ENCODE peak calls at places on chromosomes 2 and 18, in eight cellular contexts. L, Z, H, M, C, Y, F and G are unnamed samples.

GRCh38 chr18:410103-410502 is 90.4 kb downstream of the COLEC12 start:
- ATAC-seq in F (no peak), Y (no peak), M (no peak), Z (no peak), L (no peak), C (no peak), H (no peak), G (no peak)

GRCh38 chr18:48897531-48897930 is 53.2 kb downstream of the SMAD7 start:
- ATAC-seq in H (no peak), M (peak; percentile 7), Z (no peak), Y (no peak), C (peak; percentile 35), F (no peak), L (no peak), G (no peak)

GRCh38 chr18:23816740-23817139 is 127.5 kb downstream of the LAMA3 start:
- ATAC-seq in F (no peak), M (peak; percentile 49), C (no peak), Y (no peak), L (no peak), Z (no peak), H (peak; percentile 85), G (no peak)

GRCh38 chr2:108417254-108417653 is 31.8 kb upstream of the GCC2 start:
- ATAC-seq in Y (peak; percentile 98), M (peak; percentile 49), H (no peak), C (peak; percentile 82), F (peak; percentile 90), Z (peak; percentile 100), L (peak; percentile 72), G (no peak)

GRCh38 chr2:10058251-10059015 is 15.1 kb downstream of the KLF11 start:
- ATAC-seq in F (peak; percentile 67), Z (peak; percentile 40), L (peak; percentile 3), H (no peak), C (no peak), Y (no peak), M (peak; percentile 15), G (no peak)

GRCh38 chr2:43759195-43759594 is 14.6 kb upstream of the DYNC2LI1 start:
- ATAC-seq in C (peak; percentile 95), Y (peak; percentile 88), L (no peak), H (no peak), F (no peak), M (no peak), Z (peak; percentile 90), G (peak; percentile 74)

GRCh38 chr2:113068706-113069485 is 1.1 kb downstream of the IL1F10 start:
- ATAC-seq in F (no peak), L (no peak), H (no peak), Y (no peak), C (no peak), Z (no peak), M (no peak), G (no peak)

GRCh38 chr2:209145941-209146681 is 277.7 kb upstream of the MAP2 start:
- ATAC-seq in F (no peak), H (no peak), L (peak; percentile 84), C (no peak), Y (no peak), Z (no peak), M (no peak), G (peak; percentile 74)

GRCh38 chr18:36107477-36107876 is 21.7 kb downstream of the SLC39A6 start:
- ATAC-seq in H (no peak), F (no peak), C (no peak), Y (no peak), Z (no peak), M (no peak), L (no peak), G (no peak)

GRCh38 chr2:42673989-42674564 is 89.9 kb downstream of the OXER1 start:
- ATAC-seq in F (no peak), M (no peak), Z (peak; percentile 75), C (no peak), L (no peak), Y (no peak), H (no peak), G (no peak)

GRCh38 chr18:2657788-2658458 is 2.4 kb downstream of the SMCHD1 start:
- ATAC-seq in F (no peak), Y (no peak), L (no peak), Z (no peak), C (peak; percentile 29), H (no peak), M (peak; percentile 4), G (no peak)

GRCh38 chr2:144324446-144325045 is 195.4 kb downstream of the ZEB2 start:
- ATAC-seq in L (no peak), H (no peak), Z (no peak), F (no peak), C (no peak), Y (no peak), M (peak; percentile 71), G (no peak)

GRCh38 chr2:203476881-203477280 is 58.2 kb downstream of the RAPH1 start:
- ATAC-seq in F (no peak), M (no peak), Z (no peak), C (no peak), H (no peak), L (no peak), Y (no peak), G (no peak)

GRCh38 chr2:60331106-60331809 is 222.2 kb downstream of the BCL11A start:
- ATAC-seq in Y (no peak), H (no peak), Z (no peak), C (no peak), L (no peak), M (no peak), F (no peak), G (no peak)

GRCh38 chr2:168156661-168157060 is 90.7 kb downstream of the STK39 start:
- ATAC-seq in C (no peak), M (no peak), Z (no peak), F (peak; percentile 51), H (no peak), L (no peak), Y (peak; percentile 55), G (no peak)

GRCh38 chr2:159497857-159498256 is 118.5 kb downstream of the BAZ2B start:
- ATAC-seq in Z (no peak), L (no peak), M (peak; percentile 36), C (peak; percentile 48), H (no peak), Y (peak; percentile 46), F (peak; percentile 17), G (no peak)

GRCh38 chr2:211454684-211455083 is 898.3 kb downstream of the CPS1 start:
- ATAC-seq in F (no peak), H (no peak), C (no peak), Z (no peak), M (no peak), Y (no peak), L (peak; percentile 34), G (no peak)

GRCh38 chr2:18998492-18998891 is 359.9 kb downstream of the OSR1 start:
- ATAC-seq in C (no peak), M (no peak), Z (no peak), L (no peak), H (no peak), F (no peak), Y (no peak), G (no peak)

DNA sequence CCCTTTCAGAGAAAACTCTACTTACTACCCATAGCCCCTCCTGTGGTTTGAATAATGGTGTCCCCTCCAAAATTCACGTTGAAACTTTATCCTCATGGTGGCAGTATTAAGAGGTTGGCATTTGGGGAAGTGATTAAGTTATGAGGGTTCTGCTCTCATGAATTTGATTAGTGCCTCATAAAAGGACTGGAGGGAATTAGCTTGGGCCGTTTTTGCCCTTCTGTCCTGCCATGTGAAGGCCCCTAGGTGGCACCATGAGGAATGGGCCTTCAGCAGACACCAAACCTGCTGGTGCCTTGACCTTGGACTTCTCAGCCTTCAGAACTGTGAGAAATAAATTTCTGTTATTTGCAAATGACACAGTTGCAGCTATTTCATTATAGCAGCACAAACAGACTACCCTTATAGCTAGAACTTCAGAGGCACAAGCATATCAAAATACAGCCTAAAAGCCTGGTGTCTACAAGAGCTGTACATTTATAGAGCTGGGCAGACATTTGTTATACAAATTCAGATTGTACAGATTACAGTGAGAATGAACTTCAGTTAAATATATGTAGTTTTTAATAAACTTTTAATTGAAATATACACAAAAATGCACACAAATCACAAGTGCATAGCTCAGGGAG is 2.6 kb upstream of the PTPN2 start:
- ATAC-seq in Z (peak; percentile 7), Y (no peak), M (peak; percentile 15), L (no peak), H (no peak), C (no peak), F (no peak), G (no peak)
- TF ChIP-seq CTCF in Z (peak; percentile 53), Y (peak; percentile 67), M (peak; percentile 60), L (peak; percentile 64), H (peak; percentile 21), C (peak; percentile 82), F (peak; percentile 37), G (no peak)

DNA sequence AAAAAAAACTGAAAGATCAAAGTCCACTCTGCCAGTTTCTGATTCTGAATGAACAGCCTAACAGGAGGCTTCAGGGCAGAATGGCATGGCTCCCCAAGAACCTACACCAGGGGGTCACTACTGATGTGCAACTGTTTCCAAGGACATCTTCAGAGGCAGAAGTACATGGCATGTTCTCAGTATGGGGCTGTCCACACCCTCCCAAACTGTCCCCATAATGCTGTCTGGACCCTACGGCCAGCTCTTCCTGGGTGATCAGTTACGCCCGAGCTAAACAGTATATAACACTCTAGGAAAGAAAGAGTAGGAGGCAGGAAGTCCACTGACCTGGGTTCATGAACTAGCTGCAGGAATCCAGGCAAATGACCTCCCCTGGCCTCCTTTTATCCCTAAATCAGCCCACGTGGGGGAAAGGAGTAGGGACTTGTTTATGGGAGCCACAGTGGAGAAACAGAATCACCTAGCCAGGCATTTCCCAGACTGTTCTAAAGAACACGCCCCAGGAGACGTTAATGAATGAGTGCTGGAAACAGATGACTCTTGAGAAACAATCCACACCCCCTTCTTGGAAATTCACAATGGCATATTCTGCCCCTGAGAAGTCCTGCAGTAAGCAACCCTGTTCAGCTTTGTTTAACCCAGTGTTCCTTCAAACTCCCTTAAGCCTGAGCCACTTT is 2.5 kb downstream of the TMBIM1 start:
- ATAC-seq in M (no peak), Y (no peak), C (no peak), L (no peak), Z (peak; percentile 11), F (no peak), H (no peak), G (peak; percentile 10)
- TF ChIP-seq POLR2AphosphoS5 in M (no peak), Y (no peak), C (no peak), L (no peak), Z (peak; percentile 45), F (no peak), H (peak; percentile 60), G (peak; percentile 96)

DNA sequence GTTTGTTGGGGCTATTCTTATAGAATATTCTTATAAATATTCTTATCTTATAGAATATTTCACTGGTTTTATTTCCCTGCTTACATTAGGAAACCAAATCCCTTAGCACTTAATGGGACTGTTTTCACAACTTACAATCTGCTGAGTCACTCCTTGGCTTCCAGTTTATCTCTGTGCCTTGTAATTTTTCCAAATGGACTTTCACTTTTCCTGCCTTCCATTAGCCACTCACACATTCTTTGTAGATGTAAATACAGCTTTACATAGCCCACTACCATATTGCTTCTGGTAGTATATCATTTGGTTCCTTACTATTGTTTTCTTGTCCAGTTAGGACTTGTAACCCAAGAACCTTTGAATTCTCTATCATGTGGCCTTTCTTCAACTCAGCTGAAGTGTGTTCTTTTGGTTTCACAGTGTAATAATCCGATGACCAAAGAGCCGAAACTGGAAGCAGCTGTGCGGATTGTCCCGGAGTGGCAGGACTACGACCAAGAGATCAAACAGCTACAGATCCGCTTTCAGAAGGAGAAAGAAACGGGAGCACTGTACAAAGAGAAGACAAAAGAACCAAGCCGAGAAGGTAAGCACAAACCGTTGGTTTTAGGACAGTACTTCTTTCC is 96.1 kb downstream of the UGGT1 start:
- ATAC-seq in Z (no peak), Y (no peak), C (no peak), H (no peak), L (no peak), F (peak; percentile 27), M (no peak), G (no peak)
- TF ChIP-seq CTCF in Z (no peak), Y (no peak), C (no peak), H (no peak), L (no peak), F (no peak), M (no peak), G (no peak)

GRCh38 chr18:13628211-13628610 is 98.1 kb downstream of the FAM210A start:
- ATAC-seq in F (no peak), Y (no peak), L (peak; percentile 10), M (no peak), Z (no peak), H (no peak), C (no peak), G (no peak)
- TF ChIP-seq POLR2AphosphoS5 in F (no peak), Y (no peak), L (no peak), M (no peak), Z (no peak), H (no peak), C (no peak), G (no peak)